ENCODE peak calls at places on chromosomes 2 and 18, in eight cellular contexts. Q is fibroblast of the aortic adventitia, M is prostate gland, F is fibroblast of mammary gland, T is lower lobe of right lung, P is sigmoid colon, O is heart left ventricle, S is PC-9. W is an unnamed sample.

GRCh38 chr18:47150824-47151366 is 595 bp upstream of the HDHD2 start:
- DNase-seq in O (no peak), F (peak), P (no peak), T (no peak), M (no peak), Q (no peak), S (no peak), W (no peak)

GRCh38 chr2:229715895-229716507 is 1.6 kb upstream of the DNER start:
- DNase-seq in P (no peak), S (peak), T (no peak), O (no peak), M (no peak), Q (peak), F (peak), W (no peak)

GRCh38 chr2:134131681-134132486 is 122.0 kb upstream of the MGAT5 start:
- DNase-seq in F (no peak), P (no peak), O (no peak), T (no peak), Q (peak), M (peak), S (no peak), W (no peak)

GRCh38 chr2:237383991-237384671 is 29.8 kb downstream of the COL6A3 start:
- DNase-seq in F (peak), O (no peak), M (no peak), S (no peak), Q (peak), P (no peak), T (no peak), W (no peak)

GRCh38 chr18:23377669-23378469 is 75.2 kb upstream of the RIOK3 start:
- DNase-seq in T (no peak), O (no peak), M (no peak), Q (peak), F (peak), S (no peak), P (no peak), W (no peak)

GRCh38 chr2:229731916-229732315 is 17.6 kb upstream of the DNER start:
- DNase-seq in Q (peak), O (no peak), P (no peak), S (no peak), T (no peak), F (peak), M (no peak), W (no peak)

GRCh38 chr2:72827999-72828646 is 2.3 kb upstream of the EXOC6B start:
- DNase-seq in S (peak), P (no peak), O (no peak), Q (peak), F (peak), T (no peak), M (no peak), W (no peak)

GRCh38 chr2:235716875-235717496 is 223.1 kb downstream of the AGAP1 start:
- DNase-seq in O (no peak), M (no peak), S (no peak), P (no peak), Q (no peak), T (no peak), F (no peak), W (no peak)

GRCh38 chr2:18117592-18117991 is 239.1 kb downstream of the KCNS3 start:
- DNase-seq in T (peak), O (no peak), F (peak), P (no peak), S (peak), M (no peak), Q (peak), W (peak)

GRCh38 chr2:46493971-46494250 is 14.5 kb downstream of the TMEM247 start:
- DNase-seq in P (no peak), F (no peak), Q (no peak), O (no peak), S (no peak), M (no peak), T (no peak), W (no peak)

GRCh38 chr2:216057688-216058193 is 23.9 kb downstream of the PECR start:
- DNase-seq in M (no peak), T (peak), S (peak), F (peak), Q (no peak), P (no peak), O (no peak), W (peak)

GRCh38 chr2:119367472-119368099 is 809 bp downstream of the DBI start:
- DNase-seq in P (peak), S (peak), O (peak), Q (no peak), M (peak), F (peak), T (peak), W (no peak)

GRCh38 chr2:165467921-165468320 is 1.6 kb upstream of the CSRNP3 start:
- DNase-seq in S (no peak), F (no peak), T (no peak), M (no peak), P (no peak), O (no peak), Q (no peak), W (no peak)

GRCh38 chr2:16189019-16189850 is 248.9 kb downstream of the MYCN start:
- DNase-seq in T (no peak), M (no peak), S (no peak), O (no peak), P (no peak), Q (no peak), F (no peak), W (no peak)

GRCh38 chr2:235940330-235940729 is 227.9 kb downstream of the GBX2 start:
- DNase-seq in O (peak), M (no peak), S (peak), Q (peak), F (peak), T (no peak), P (peak), W (no peak)

DNA sequence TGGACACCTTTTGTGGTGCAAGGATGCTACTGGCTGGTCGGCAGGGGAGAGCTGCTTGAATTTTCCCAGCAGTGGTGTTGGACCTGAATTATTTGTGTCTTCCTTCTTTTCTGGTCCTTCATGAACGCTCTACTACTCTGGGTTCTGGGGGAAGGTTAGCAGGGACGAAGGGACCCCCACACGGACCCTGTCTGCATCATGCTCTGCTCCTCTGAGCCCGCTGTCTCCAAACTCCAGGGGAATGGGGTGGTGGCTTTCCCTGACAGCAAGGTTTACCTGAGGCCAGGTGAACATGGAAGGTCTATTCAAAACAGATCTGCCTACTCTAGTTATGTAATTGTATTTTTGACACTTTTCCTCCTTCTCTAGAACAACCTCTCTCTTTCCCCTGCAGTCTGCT is 168.5 kb upstream of the PXDN start:
- DNase-seq in O (no peak), T (no peak), Q (no peak), S (no peak), P (no peak), F (no peak), M (no peak), W (no peak)
- TF ChIP-seq CTCF in O (no peak), T (no peak), Q (no peak), S (no peak), P (no peak), F (no peak), M (no peak), W (no peak)

DNA sequence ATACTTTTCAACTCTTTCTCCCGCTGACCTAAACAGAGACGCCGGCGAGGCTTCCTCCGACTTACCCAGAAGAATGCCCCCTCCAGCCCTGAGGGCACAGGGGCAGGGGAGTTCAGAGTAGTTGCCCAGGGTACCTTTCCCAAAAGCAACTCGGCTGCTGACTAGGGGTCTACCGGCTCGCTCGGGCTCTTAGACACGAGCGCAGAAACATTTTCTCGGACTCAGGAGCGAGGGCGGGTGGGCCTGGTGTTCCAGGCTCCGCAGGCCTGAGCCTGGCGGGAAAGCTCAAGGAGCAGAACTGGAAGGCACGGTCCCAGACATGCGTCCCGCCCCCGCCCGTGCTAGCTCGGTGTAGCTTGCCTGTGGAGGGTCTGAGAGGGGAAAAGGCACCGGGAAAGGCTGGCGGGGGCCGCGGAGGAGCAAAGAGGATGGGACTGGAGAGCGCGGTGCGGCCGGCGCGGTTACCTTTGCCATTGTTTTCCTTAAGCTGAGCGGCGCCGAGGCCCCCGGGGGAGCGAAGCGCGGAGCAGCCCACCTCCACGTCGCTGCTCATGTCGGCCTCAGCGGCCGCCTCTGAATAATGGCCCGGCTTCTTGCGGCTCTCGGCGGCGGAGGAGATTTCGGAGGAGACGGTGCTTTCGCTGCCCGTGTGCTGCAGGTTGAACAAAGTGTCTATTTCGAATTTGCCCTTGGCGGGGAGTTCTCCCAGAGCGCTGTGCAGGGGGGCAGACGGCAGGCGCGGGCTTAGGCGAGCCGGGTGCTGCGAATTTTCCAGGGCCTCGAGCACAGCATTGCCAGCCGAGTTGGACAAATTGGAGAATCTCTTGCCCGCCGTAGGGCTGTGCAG is 654 bp downstream of the EVX2 start:
- DNase-seq in M (no peak), P (no peak), Q (no peak), S (no peak), F (no peak), T (no peak), O (no peak), W (no peak)
- H3K4me3 ChIP-seq in M (peak), P (peak), Q (no peak), S (no peak), F (no peak), T (no peak), O (no peak), W (no peak)

GRCh38 chr2:233965032-233965614 is 48.0 kb downstream of the TRPM8 start:
- DNase-seq in F (peak), S (no peak), T (no peak), Q (no peak), O (no peak), M (no peak), P (no peak), W (no peak)

GRCh38 chr2:233967163-233967562 is 50.0 kb downstream of the TRPM8 start:
- DNase-seq in T (no peak), Q (no peak), O (no peak), S (no peak), M (no peak), P (no peak), F (no peak), W (no peak)

GRCh38 chr2:233968556-233968955 is 51.4 kb downstream of the TRPM8 start:
- DNase-seq in M (no peak), F (no peak), S (no peak), T (no peak), O (no peak), P (no peak), Q (no peak), W (no peak)

GRCh38 chr2:233964581-233964980 is 47.4 kb downstream of the TRPM8 start:
- DNase-seq in M (no peak), F (no peak), O (no peak), S (no peak), P (no peak), T (no peak), Q (no peak), W (no peak)

GRCh38 chr2:233966388-233966787 is 49.2 kb downstream of the TRPM8 start:
- DNase-seq in F (peak), M (no peak), P (no peak), Q (peak), T (no peak), O (no peak), S (no peak), W (no peak)
- TF ChIP-seq CTCF in F (no peak), M (no peak), P (no peak), Q (no peak), T (no peak), O (no peak), S (no peak), W (no peak)

DNA sequence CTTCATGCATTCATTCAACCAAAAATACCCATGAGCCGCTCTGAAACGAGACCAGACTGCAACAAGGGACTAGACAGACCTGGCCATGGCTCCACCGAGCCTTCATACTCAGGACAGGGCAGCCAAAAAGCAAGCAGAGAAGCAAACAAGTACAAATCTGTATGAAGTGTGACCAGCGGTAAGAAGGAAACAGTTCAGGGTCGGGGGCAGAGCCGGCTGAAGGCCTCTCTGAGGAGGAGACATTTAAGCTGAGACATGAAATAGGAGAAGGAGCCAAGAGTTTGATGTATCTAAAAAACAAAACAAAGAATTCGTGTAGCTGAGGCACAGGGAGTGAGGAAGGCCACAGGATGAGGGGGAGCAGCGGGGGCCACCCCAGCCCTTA is 21.3 kb upstream of the SLC66A3 start:
- DNase-seq in T (no peak), O (no peak), Q (no peak), P (no peak), S (no peak), M (no peak), F (no peak), W (no peak)
- H3K4me3 ChIP-seq in T (peak), O (peak), Q (no peak), P (peak), S (no peak), M (no peak), F (no peak), W (no peak)

GRCh38 chr2:98434492-98434891 is 10.2 kb upstream of the INPP4A start:
- DNase-seq in O (no peak), F (no peak), T (no peak), Q (no peak), M (no peak), S (no peak), P (no peak), W (no peak)
- TF ChIP-seq CTCF in O (no peak), F (no peak), T (no peak), Q (no peak), M (no peak), S (no peak), P (no peak), W (no peak)

DNA sequence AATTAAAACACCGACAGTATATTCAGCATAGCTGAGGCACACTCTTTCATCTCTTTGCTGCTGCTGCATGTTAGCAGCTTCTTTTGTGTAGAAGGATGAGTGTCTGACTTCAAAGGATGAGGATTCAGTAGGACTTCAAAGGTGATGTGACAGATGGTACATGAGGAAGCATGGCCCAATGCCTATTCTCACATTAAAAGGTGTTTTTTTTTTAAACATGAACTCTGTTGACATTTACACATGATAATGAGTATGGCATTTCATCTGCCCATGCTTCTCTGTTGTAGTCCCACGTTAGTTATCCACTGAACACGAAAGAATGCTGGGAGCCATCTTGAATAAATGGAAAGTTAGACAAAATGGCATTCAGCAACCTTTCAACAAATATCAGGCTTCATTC is 1950.8 kb upstream of the PIK3C3 start:
- DNase-seq in Q (no peak), M (no peak), T (no peak), P (no peak), O (no peak), F (no peak), S (no peak), W (no peak)
- H3K4me3 ChIP-seq in Q (no peak), M (no peak), T (no peak), P (no peak), O (no peak), F (no peak), S (no peak), W (no peak)

DNA sequence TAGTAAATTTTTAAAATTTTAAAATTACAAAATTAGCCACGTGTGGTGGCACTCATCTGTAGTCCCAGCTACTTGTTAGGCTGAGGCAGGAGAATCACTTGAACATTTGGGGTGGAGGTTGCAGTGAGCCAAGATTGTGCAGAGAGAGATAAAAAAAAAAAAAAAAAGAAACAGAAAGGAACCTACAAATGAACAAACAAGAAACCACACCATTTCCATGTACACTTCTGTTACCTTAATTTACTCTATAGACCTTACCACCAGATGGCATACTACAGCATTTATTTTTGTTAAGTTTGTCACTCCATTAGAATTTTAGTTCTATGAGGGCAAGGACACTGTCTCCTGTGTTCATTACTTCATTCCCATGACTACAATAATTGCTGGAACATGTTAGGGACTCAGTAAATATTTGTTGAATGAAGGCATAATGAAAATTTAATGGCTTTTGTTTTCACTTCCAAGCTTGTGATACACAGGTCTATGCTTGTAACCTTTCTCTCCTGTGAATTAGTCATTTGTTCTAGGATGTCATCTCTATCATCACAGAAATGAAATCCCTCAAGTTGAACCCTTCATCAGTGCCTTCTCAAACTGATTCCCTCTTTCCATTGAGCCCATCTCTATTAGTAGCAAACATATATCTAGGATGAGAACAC is 76.0 kb downstream of the ARHGAP15 start:
- DNase-seq in M (no peak), S (no peak), P (no peak), O (no peak), T (no peak), Q (peak), F (peak), W (no peak)
- TF ChIP-seq CTCF in M (peak), S (no peak), P (no peak), O (no peak), T (peak), Q (peak), F (peak), W (peak)

W was measured in epithelial cell of proximal tubule.